ENCODE peak calls at places on chromosomes 7 and 10, in five cellular contexts. U is stimulated activated CD8-positive, alpha-beta memory T cell treated with anti-CD3 and anti-CD28 coated beads, Interleukin-2, amount 100 ng/mL, for 1 hour; Q is anterior cingulate cortex; I is stimulated activated CD4-positive, alpha-beta T cell treated with anti-CD3 and anti-CD28 coated beads, Interleukin-2, amount 100 ng/mL, for 48 hours; H is effector CD4-positive, alpha-beta T cell. M is an unnamed sample.

GRCh38 chr10:73094249-73094850 is 2.3 kb downstream of the P4HA1 start:
- DNase-seq in I (no peak), H (no peak), U (no peak), Q (no peak), M (no peak)

GRCh38 chr7:47148541-47149207 is 433.2 kb downstream of the TNS3 start:
- DNase-seq in Q (no peak), I (no peak), H (no peak), U (no peak), M (no peak)

GRCh38 chr10:12796431-12797185 is 204.9 kb downstream of the CCDC3 start:
- DNase-seq in U (no peak), I (no peak), Q (no peak), H (no peak), M (no peak)

GRCh38 chr10:92990615-92991014 is 70.0 kb upstream of the CYP26C1 start:
- DNase-seq in Q (no peak), H (no peak), I (no peak), U (no peak), M (no peak)

GRCh38 chr7:151008143-151008510 is 16.2 kb downstream of the ATG9B start:
- DNase-seq in U (no peak), I (no peak), Q (no peak), H (no peak), M (peak; percentile 37)

GRCh38 chr7:13532028-13532753 is 457.3 kb downstream of the ETV1 start:
- DNase-seq in I (no peak), U (no peak), H (no peak), Q (no peak), M (no peak)

GRCh38 chr10:767211-767610 is 77.7 kb upstream of the DIP2C start:
- DNase-seq in U (no peak), I (no peak), H (no peak), Q (no peak), M (no peak)

GRCh38 chr10:131723601-131724530 is 176.9 kb upstream of the PPP2R2D start:
- DNase-seq in I (no peak), H (no peak), U (no peak), Q (no peak), M (no peak)

GRCh38 chr7:1611708-1612241 is 41.9 kb upstream of the PSMG3 start:
- DNase-seq in U (no peak), I (no peak), Q (peak; percentile 25), H (no peak), M (no peak)

GRCh38 chr10:69733791-69734261 is 67.9 kb upstream of the COL13A1 start:
- DNase-seq in Q (no peak), U (no peak), I (no peak), H (no peak), M (no peak)

GRCh38 chr10:80739963-80740715 is 202.4 kb downstream of the SH2D4B start:
- DNase-seq in U (no peak), I (no peak), Q (no peak), H (no peak), M (no peak)

GRCh38 chr7:4854916-4855315 is 6.9 kb downstream of the PAPOLB start:
- DNase-seq in H (no peak), I (no peak), U (no peak), Q (no peak), M (no peak)

GRCh38 chr10:30463944-30464451 is 30.0 kb downstream of the MAP3K8 start:
- DNase-seq in U (no peak), I (no peak), Q (no peak), H (no peak), M (no peak)

GRCh38 chr7:7486362-7486761 is 49.3 kb downstream of the COL28A1 start:
- DNase-seq in U (no peak), H (no peak), I (no peak), Q (no peak), M (no peak)

GRCh38 chr7:27130540-27131389 is at the start of gene HOXA4:
- DNase-seq in U (peak; percentile 56), H (peak; percentile 29), Q (no peak), I (peak; percentile 70), M (peak; percentile 76)

M was measured in T-cell.